ENCODE peak calls at places on chromosome 14, in nine cellular contexts. I is Panc1, H is HepG2, G is AG09319, C is Calu3, K is HFF-Myc, O is A549, T is glutamatergic neuron, Z is NB4. L is an unnamed sample.

GRCh38 chr14:90811641-90812040 is 4.6 kb downstream of the TTC7B start:
- DNase-seq in C (no peak), H (no peak), Z (no peak), I (no peak), T (no peak), G (no peak), O (no peak), K (no peak), L (no peak)

GRCh38 chr14:61925043-61925442 is 162.8 kb downstream of the SNAPC1 start:
- DNase-seq in C (peak), G (no peak), K (no peak), I (no peak), Z (peak), O (no peak), H (peak), T (no peak), L (peak)

GRCh38 chr14:95507174-95507573 is 9.3 kb downstream of the SYNE3 start:
- DNase-seq in G (peak), T (no peak), H (no peak), O (no peak), K (peak), I (no peak), Z (peak), C (no peak), L (no peak)

GRCh38 chr14:96077983-96078686 is 39.0 kb downstream of the C14orf132 start:
- DNase-seq in T (no peak), H (no peak), G (no peak), Z (no peak), K (no peak), O (no peak), I (no peak), C (no peak), L (peak)

GRCh38 chr14:50533806-50534205 is 1.4 kb upstream of the MAP4K5 start:
- DNase-seq in T (no peak), G (no peak), O (no peak), H (no peak), C (no peak), I (no peak), Z (peak), K (no peak), L (no peak)

GRCh38 chr14:60161176-60162107 is 3.8 kb downstream of the DHRS7 start:
- DNase-seq in G (no peak), C (no peak), I (no peak), H (peak), T (no peak), O (no peak), K (no peak), Z (peak), L (no peak)

GRCh38 chr14:26204954-26205479 is 392.8 kb downstream of the NOVA1 start:
- DNase-seq in Z (no peak), K (no peak), H (no peak), G (no peak), I (no peak), O (no peak), T (peak), C (no peak), L (no peak)

GRCh38 chr14:61188196-61188595 is 92.9 kb downstream of the TMEM30B start:
- DNase-seq in K (no peak), Z (no peak), H (no peak), I (no peak), C (no peak), T (peak), O (peak), G (no peak), L (peak)

GRCh38 chr14:34113991-34114390 is 163.1 kb upstream of the EGLN3 start:
- DNase-seq in G (no peak), T (no peak), I (no peak), C (no peak), K (no peak), Z (no peak), H (no peak), O (no peak), L (no peak)

GRCh38 chr14:72420749-72421452 is 473.0 kb downstream of the DPF3 start:
- DNase-seq in I (peak), K (peak), H (peak), O (peak), C (peak), T (peak), Z (peak), G (peak), L (peak)
- TF ChIP-seq CTCF in I (peak), K (peak), H (peak), O (peak), C (peak), T (peak), Z (peak), G (peak), L (peak)

DNA sequence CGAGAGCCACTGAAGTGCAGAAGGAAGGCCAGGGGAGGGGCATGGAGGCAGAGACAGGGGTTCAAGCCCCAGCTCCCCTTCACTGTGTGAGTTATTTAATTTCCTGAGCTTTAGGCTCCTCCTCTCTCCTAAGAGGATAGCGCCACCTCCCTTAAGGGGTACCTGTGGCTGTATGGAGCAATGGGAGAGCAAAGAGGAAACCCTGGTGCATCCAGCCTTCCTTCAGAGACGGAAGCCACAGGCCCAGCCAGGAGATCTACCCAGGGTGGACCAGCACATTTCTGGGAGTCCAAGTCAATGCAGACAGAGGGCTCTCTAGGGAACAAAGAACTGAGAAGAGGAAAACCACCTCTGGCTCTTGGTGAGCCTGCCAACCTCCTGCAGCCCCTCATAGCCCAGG is 90.3 kb downstream of the ZFP36L1 start:
- DNase-seq in T (no peak), Z (no peak), G (no peak), O (no peak), I (no peak), H (no peak), K (no peak), C (no peak), L (no peak)
- TF ChIP-seq CTCF in T (no peak), Z (no peak), G (no peak), O (no peak), I (no peak), H (no peak), K (no peak), C (no peak), L (no peak)

GRCh38 chr14:29529418-29529817 is 398.2 kb downstream of the PRKD1 start:
- DNase-seq in T (peak), C (peak), G (no peak), H (peak), Z (peak), O (no peak), I (no peak), K (no peak), L (no peak)
- TF ChIP-seq CTCF in T (peak), C (peak), G (no peak), H (peak), Z (peak), O (no peak), I (peak), K (peak), L (no peak)

GRCh38 chr14:45526715-45527549 is 273.9 kb upstream of the MIS18BP1 start:
- DNase-seq in Z (peak), O (peak), K (peak), C (peak), G (no peak), T (peak), H (peak), I (no peak), L (peak)
- TF ChIP-seq CTCF in Z (peak), O (peak), K (peak), C (no peak), G (no peak), T (peak), H (peak), I (peak), L (peak)

DNA sequence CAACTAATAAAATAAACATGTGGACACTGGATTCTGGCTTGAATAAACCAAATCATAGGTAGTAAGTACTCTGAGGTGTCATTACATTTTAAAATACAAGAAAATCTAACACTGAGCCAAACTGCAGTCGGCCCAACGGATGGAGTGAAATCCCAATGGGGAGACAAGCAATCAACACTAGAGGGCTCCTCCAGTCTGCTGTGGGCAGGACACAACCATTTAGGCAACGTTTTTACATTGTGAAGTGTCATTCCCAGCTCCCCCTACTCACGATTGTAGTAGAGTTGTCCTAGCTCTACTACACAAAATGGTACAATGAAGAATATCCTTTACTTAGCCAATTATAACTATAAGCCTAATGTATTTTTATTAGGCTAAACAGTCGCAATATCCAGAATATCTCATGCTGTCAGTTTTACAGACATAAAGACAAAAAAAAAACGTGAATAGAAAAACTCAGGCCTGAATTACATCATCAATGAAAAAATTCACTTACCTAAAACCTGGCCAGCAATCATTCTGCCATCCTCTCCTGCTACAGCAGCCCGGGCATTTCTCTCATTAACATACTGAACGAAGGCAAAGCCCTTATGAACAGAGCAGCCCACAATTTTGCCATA is 35.7 kb downstream of the HNRNPC start:
- DNase-seq in T (peak), Z (peak), K (no peak), H (peak), I (no peak), C (no peak), O (no peak), G (no peak), L (no peak)
- TF ChIP-seq CTCF in T (no peak), Z (peak), K (peak), H (peak), I (peak), C (no peak), O (peak), G (peak), L (no peak)

DNA sequence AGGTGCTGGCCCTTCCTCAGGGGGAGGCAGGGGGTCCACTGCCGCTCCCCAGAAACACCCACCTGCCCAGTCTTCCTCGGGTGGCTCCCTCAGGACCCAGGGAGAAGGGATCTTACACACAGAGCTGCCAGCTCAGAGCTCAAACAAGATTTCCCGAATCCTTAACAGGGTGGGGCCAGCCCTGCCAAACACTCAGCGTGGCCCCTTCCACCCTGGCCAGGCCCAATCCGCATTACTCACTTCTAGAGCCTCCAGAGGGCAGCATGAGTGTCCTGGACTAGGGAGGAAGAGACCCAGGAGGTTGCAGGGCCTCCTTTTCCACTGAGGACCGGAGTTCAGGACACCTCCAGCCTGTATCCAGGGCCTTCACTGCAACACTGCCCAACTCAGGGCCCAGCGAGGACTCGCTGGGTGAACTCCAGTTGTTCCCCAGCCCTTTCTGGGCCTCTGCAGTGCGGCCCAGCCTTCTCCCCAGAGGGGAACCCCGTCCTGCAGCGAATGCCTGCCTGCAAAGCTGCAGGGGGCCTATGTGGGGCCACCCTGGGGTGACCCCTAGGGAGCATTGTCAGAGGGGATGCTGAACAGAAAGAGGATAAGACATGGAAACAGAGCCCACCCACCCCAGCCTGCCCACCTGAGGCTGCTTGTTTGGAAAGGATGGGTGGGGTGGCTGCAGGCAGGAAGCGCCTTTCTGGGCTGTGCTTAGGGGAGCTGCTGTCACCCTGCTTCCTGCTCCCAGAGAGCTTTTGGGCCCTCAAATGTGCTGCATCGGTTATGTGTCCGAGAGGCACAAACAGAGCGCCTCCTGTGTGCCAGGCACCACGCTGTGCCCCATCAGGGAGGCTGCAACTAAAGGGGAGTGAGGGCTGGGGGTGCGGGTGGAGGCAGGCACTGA is 43.8 kb downstream of the CCNK start:
- DNase-seq in K (no peak), G (no peak), H (no peak), I (no peak), C (peak), O (peak), T (peak), Z (no peak), L (no peak)
- TF ChIP-seq CTCF in K (peak), G (peak), H (peak), I (peak), C (no peak), O (peak), T (no peak), Z (peak), L (no peak)

GRCh38 chr14:106790189-106791036 is 1264.0 kb downstream of the TMEM121 start:
- DNase-seq in K (no peak), T (no peak), H (peak), I (no peak), G (no peak), Z (peak), O (peak), C (peak), L (peak)
- TF ChIP-seq CTCF in K (peak), T (no peak), H (peak), I (peak), G (peak), Z (peak), O (peak), C (peak), L (peak)

DNA sequence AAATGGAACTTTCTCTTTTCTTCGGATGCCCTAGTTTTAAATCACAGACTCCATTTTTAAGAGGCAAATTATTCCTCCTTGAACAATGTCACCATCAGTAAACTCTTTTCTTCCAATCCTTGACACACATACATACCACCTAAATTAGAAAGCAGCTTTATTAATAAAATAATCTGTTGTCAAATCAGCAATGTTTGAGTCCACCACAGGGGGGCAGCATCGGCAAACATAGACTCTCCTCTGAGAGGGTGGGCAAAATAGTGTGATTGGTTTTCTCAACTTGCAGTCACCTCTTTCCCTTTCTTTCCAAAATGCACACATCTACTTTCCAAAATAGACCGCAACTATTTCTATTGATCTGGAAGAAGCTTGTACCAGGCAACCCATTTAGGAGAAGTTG is 438.4 kb upstream of the OR4E1 start:
- DNase-seq in C (peak), G (no peak), O (no peak), Z (peak), H (peak), I (no peak), T (peak), K (no peak), L (peak)
- TF ChIP-seq CTCF in C (peak), G (peak), O (peak), Z (peak), H (peak), I (peak), T (peak), K (peak), L (peak)

DNA sequence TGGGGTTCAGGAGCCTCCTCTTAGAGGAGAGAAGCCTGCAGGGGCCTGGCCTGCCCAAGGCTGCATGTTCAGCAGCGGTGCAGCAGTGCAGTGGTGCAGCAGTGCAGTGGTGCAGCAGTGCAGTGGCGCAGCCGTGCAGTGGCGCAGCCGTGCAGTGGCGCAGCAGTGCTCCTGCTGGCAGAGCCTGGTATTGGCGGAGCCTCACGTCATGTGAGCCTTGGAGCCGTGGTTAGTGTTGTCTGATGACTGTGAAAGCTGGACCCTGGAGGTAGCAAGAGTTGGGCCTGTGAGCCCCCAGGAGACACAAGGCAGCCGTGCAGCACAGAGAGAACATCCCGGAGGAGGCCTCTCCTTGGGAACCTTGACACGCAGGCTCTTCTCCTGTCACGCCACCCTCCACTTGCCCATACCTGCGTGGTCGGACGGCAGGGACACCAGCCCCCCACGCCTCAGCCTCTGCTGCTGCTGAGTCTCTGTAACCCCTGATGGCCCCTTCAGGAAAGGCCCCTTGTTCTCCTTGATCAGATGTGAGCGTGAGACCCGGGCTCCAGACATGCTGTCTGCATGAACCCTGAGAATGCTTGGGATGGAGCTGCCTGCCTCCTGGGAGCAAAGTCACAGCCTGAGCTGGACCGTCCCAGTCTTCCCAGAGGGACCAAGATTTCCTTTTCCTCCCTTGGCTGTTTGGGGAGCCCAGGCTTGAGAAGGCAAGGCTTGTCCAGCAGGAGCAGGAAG is 193.7 kb downstream of the KIF26A start:
- DNase-seq in T (no peak), C (no peak), O (no peak), G (no peak), H (no peak), Z (no peak), K (no peak), I (no peak), L (no peak)
- TF ChIP-seq CTCF in T (peak), C (no peak), O (no peak), G (no peak), H (peak), Z (no peak), K (peak), I (peak), L (no peak)

GRCh38 chr14:100709252-100709955 is 17.3 kb upstream of the DLK1 start:
- DNase-seq in T (no peak), K (no peak), G (no peak), O (peak), Z (no peak), C (peak), I (no peak), H (no peak), L (no peak)
- TF ChIP-seq CTCF in T (no peak), K (peak), G (peak), O (peak), Z (no peak), C (peak), I (no peak), H (no peak), L (no peak)